ENCODE peak calls at places on chromosomes 7 and 10, in ten cellular contexts. P, H, F, M, W, G, N, V, Q and B are unnamed samples.

GRCh38 chr7:73978681-73979563 is 49.1 kb upstream of the ELN start:
- DNase-seq in P (peak; percentile 15), H (peak; percentile 62), F (peak; percentile 7), M (no peak), W (peak; percentile 94), G (no peak), N (peak; percentile 1), V (peak; percentile 12), Q (peak; percentile 83), B (no peak)

GRCh38 chr10:77310288-77310687 is 327.3 kb downstream of the KCNMA1 start:
- DNase-seq in P (no peak), H (no peak), F (no peak), M (no peak), W (no peak), G (no peak), N (no peak), V (no peak), Q (no peak), B (no peak)

GRCh38 chr7:95886501-95887090 is 114.2 kb downstream of the DYNC1I1 start:
- DNase-seq in P (no peak), H (no peak), F (no peak), M (no peak), W (no peak), G (no peak), N (peak; percentile 34), V (peak; percentile 14), Q (peak; percentile 56), B (no peak)

GRCh38 chr10:17212802-17213204 is 11.3 kb upstream of the TRDMT1 start:
- DNase-seq in P (no peak), H (no peak), F (no peak), M (no peak), W (no peak), G (no peak), N (no peak), V (no peak), Q (no peak), B (no peak)

GRCh38 chr10:1737222-1738061 is at the start of gene ADARB2:
- DNase-seq in P (peak; percentile 92), H (peak; percentile 89), F (peak; percentile 94), M (peak; percentile 17), W (no peak), G (no peak), N (peak; percentile 68), V (peak; percentile 2), Q (peak; percentile 61), B (peak; percentile 53)

GRCh38 chr10:101566333-101567164 is 21.5 kb downstream of the POLL start:
- DNase-seq in P (peak; percentile 59), H (peak; percentile 39), F (peak; percentile 45), M (no peak), W (no peak), G (no peak), N (peak; percentile 38), V (peak; percentile 31), Q (no peak), B (peak; percentile 41)

GRCh38 chr10:119489572-119490326 is 52.8 kb downstream of the RGS10 start:
- DNase-seq in P (peak; percentile 53), H (peak; percentile 72), F (no peak), M (peak; percentile 50), W (peak; percentile 56), G (peak; percentile 33), N (no peak), V (peak; percentile 35), Q (peak; percentile 56), B (peak; percentile 74)

GRCh38 chr10:86354761-86355540 is 11.6 kb downstream of the GRID1 start:
- DNase-seq in P (no peak), H (peak; percentile 24), F (no peak), M (no peak), W (no peak), G (no peak), N (no peak), V (no peak), Q (no peak), B (no peak)

GRCh38 chr10:116265686-116266085 is 7.3 kb downstream of the GFRA1 start:
- DNase-seq in P (no peak), H (no peak), F (no peak), M (no peak), W (no peak), G (no peak), N (no peak), V (no peak), Q (no peak), B (no peak)

GRCh38 chr7:116630932-116631449 is 41.0 kb upstream of the MET start:
- DNase-seq in P (no peak), H (peak; percentile 67), F (no peak), M (no peak), W (peak; percentile 82), G (no peak), N (no peak), V (peak; percentile 94), Q (peak; percentile 76), B (no peak)

GRCh38 chr7:55534916-55535636 is 37.2 kb downstream of the VOPP1 start:
- DNase-seq in P (no peak), H (peak; percentile 92), F (no peak), M (no peak), W (no peak), G (no peak), N (no peak), V (no peak), Q (no peak), B (no peak)

GRCh38 chr10:11017575-11018425 is at the start of gene CELF2:
- DNase-seq in P (peak; percentile 91), H (peak; percentile 88), F (peak; percentile 5), M (peak; percentile 36), W (peak; percentile 81), G (peak; percentile 35), N (peak; percentile 16), V (peak; percentile 23), Q (peak; percentile 86), B (peak; percentile 73)

GRCh38 chr10:50624866-50625491 is 1.2 kb upstream of the SGMS1 start:
- DNase-seq in P (peak; percentile 83), H (peak; percentile 85), F (peak; percentile 69), M (peak; percentile 42), W (peak; percentile 87), G (peak; percentile 52), N (peak; percentile 41), V (peak; percentile 72), Q (peak; percentile 92), B (peak; percentile 62)

GRCh38 chr7:27367930-27368549 is 125.4 kb downstream of the EVX1 start:
- DNase-seq in P (no peak), H (no peak), F (no peak), M (no peak), W (no peak), G (no peak), N (no peak), V (no peak), Q (no peak), B (no peak)

GRCh38 chr7:157969995-157970394 is 617.6 kb downstream of the PTPRN2 start:
- DNase-seq in P (no peak), H (no peak), F (no peak), M (no peak), W (no peak), G (no peak), N (no peak), V (no peak), Q (no peak), B (no peak)

GRCh38 chr10:124091646-124092269 is 1.6 kb downstream of the CHST15 start:
- DNase-seq in P (peak; percentile 23), H (no peak), F (no peak), M (no peak), W (peak; percentile 40), G (no peak), N (no peak), V (peak; percentile 42), Q (peak; percentile 49), B (peak; percentile 26)

GRCh38 chr7:157479326-157479725 is 142.5 kb downstream of the DNAJB6 start:
- DNase-seq in P (no peak), H (no peak), F (no peak), M (no peak), W (no peak), G (no peak), N (no peak), V (no peak), Q (no peak), B (no peak)

GRCh38 chr7:44348300-44348699 is 22.9 kb upstream of the CAMK2B start:
- DNase-seq in P (peak; percentile 24), H (peak; percentile 65), F (no peak), M (no peak), W (no peak), G (no peak), N (no peak), V (no peak), Q (no peak), B (no peak)

GRCh38 chr7:39608278-39608677 is 15.1 kb upstream of the RALA start:
- DNase-seq in P (no peak), H (no peak), F (no peak), M (no peak), W (no peak), G (no peak), N (no peak), V (no peak), Q (no peak), B (no peak)

GRCh38 chr10:89171996-89172395 is 35.1 kb downstream of the CH25H start:
- DNase-seq in P (no peak), H (no peak), F (no peak), M (no peak), W (no peak), G (no peak), N (no peak), V (no peak), Q (no peak), B (no peak)

GRCh38 chr7:2880882-2881281 is 36.8 kb upstream of the GNA12 start:
- DNase-seq in P (no peak), H (no peak), F (no peak), M (no peak), W (no peak), G (no peak), N (no peak), V (no peak), Q (no peak), B (no peak)

GRCh38 chr7:134669845-134670373 is 23.3 kb downstream of the BPGM start:
- DNase-seq in P (peak; percentile 35), H (peak; percentile 58), F (no peak), M (peak; percentile 59), W (peak; percentile 55), G (peak; percentile 81), N (peak; percentile 65), V (peak; percentile 94), Q (peak; percentile 49), B (no peak)

GRCh38 chr7:141042222-141043193 is 27.8 kb upstream of the MRPS33 start:
- DNase-seq in P (no peak), H (no peak), F (no peak), M (no peak), W (no peak), G (no peak), N (no peak), V (no peak), Q (peak; percentile 25), B (no peak)

GRCh38 chr10:22210267-22210666 is 7.5 kb downstream of the EBLN1 start:
- DNase-seq in P (no peak), H (no peak), F (no peak), M (no peak), W (no peak), G (no peak), N (no peak), V (no peak), Q (no peak), B (no peak)

GRCh38 chr10:63264852-63265617 is 131.9 kb downstream of the NRBF2 start:
- DNase-seq in P (peak; percentile 56), H (peak; percentile 75), F (no peak), M (peak; percentile 15), W (peak; percentile 29), G (peak; percentile 25), N (no peak), V (peak; percentile 63), Q (peak; percentile 56), B (no peak)